ENCODE peak calls at places on chromosomes 5 and 9, in ten cellular contexts. One of them, this sample, is unnamed.

GRCh38 chr9:89793551-89793950 is 188.7 kb downstream of the GADD45G start:
- DNase-seq in psoas muscle: peak; percentile 5
- DNase-seq in tibial nerve: no peak
- DNase-seq in kidney epithelial cell: no peak
- DNase-seq in CD8-positive, alpha-beta T cell: no peak
- DNase-seq in tibial artery: no peak
- DNase-seq in fibroblast of lung: no peak
- DNase-seq in sigmoid colon: peak; percentile 52
- DNase-seq in endodermal cell: no peak
- DNase-seq in breast epithelium: no peak
- DNase-seq in this sample: no peak

GRCh38 chr5:137750436-137750835 is 3.7 kb downstream of the HNRNPA0 start:
- DNase-seq in psoas muscle: no peak
- DNase-seq in tibial nerve: no peak
- DNase-seq in kidney epithelial cell: no peak
- DNase-seq in CD8-positive, alpha-beta T cell: no peak
- DNase-seq in tibial artery: no peak
- DNase-seq in fibroblast of lung: no peak
- DNase-seq in sigmoid colon: no peak
- DNase-seq in endodermal cell: no peak
- DNase-seq in breast epithelium: no peak
- DNase-seq in this sample: no peak

GRCh38 chr9:20906326-20906725 is 125.1 kb downstream of the HACD4 start:
- DNase-seq in psoas muscle: no peak
- DNase-seq in tibial nerve: no peak
- DNase-seq in kidney epithelial cell: no peak
- DNase-seq in CD8-positive, alpha-beta T cell: no peak
- DNase-seq in tibial artery: no peak
- DNase-seq in fibroblast of lung: no peak
- DNase-seq in sigmoid colon: no peak
- DNase-seq in endodermal cell: no peak
- DNase-seq in breast epithelium: no peak
- DNase-seq in this sample: no peak

GRCh38 chr9:26781906-26782305 is 110.7 kb downstream of the CAAP1 start:
- DNase-seq in psoas muscle: no peak
- DNase-seq in tibial nerve: no peak
- DNase-seq in kidney epithelial cell: no peak
- DNase-seq in CD8-positive, alpha-beta T cell: no peak
- DNase-seq in tibial artery: no peak
- DNase-seq in fibroblast of lung: no peak
- DNase-seq in sigmoid colon: no peak
- DNase-seq in endodermal cell: no peak
- DNase-seq in breast epithelium: no peak
- DNase-seq in this sample: peak; percentile 10

GRCh38 chr5:133393776-133394476 is 218.4 kb downstream of the FSTL4 start:
- DNase-seq in psoas muscle: no peak
- DNase-seq in tibial nerve: no peak
- DNase-seq in kidney epithelial cell: no peak
- DNase-seq in CD8-positive, alpha-beta T cell: no peak
- DNase-seq in tibial artery: no peak
- DNase-seq in fibroblast of lung: no peak
- DNase-seq in sigmoid colon: no peak
- DNase-seq in endodermal cell: no peak
- DNase-seq in breast epithelium: no peak
- DNase-seq in this sample: no peak

GRCh38 chr5:52906845-52907244 is 82.3 kb upstream of the ITGA2 start:
- DNase-seq in psoas muscle: no peak
- DNase-seq in tibial nerve: no peak
- DNase-seq in kidney epithelial cell: no peak
- DNase-seq in CD8-positive, alpha-beta T cell: no peak
- DNase-seq in tibial artery: no peak
- DNase-seq in fibroblast of lung: no peak
- DNase-seq in sigmoid colon: no peak
- DNase-seq in endodermal cell: no peak
- DNase-seq in breast epithelium: no peak
- DNase-seq in this sample: no peak

GRCh38 chr9:97479496-97480159 is 21.8 kb upstream of the TMOD1 start:
- DNase-seq in psoas muscle: no peak
- DNase-seq in tibial nerve: no peak
- DNase-seq in kidney epithelial cell: no peak
- DNase-seq in CD8-positive, alpha-beta T cell: no peak
- DNase-seq in tibial artery: no peak
- DNase-seq in fibroblast of lung: no peak
- DNase-seq in sigmoid colon: no peak
- DNase-seq in endodermal cell: no peak
- DNase-seq in breast epithelium: no peak
- DNase-seq in this sample: no peak

GRCh38 chr5:43647789-43648188 is 44.8 kb downstream of the NNT start:
- DNase-seq in psoas muscle: no peak
- DNase-seq in tibial nerve: no peak
- DNase-seq in kidney epithelial cell: no peak
- DNase-seq in CD8-positive, alpha-beta T cell: no peak
- DNase-seq in tibial artery: no peak
- DNase-seq in fibroblast of lung: no peak
- DNase-seq in sigmoid colon: no peak
- DNase-seq in endodermal cell: no peak
- DNase-seq in breast epithelium: no peak
- DNase-seq in this sample: no peak

GRCh38 chr5:108345541-108346171 is 36.2 kb downstream of the FBXL17 start:
- DNase-seq in psoas muscle: no peak
- DNase-seq in tibial nerve: no peak
- DNase-seq in kidney epithelial cell: no peak
- DNase-seq in CD8-positive, alpha-beta T cell: no peak
- DNase-seq in tibial artery: no peak
- DNase-seq in fibroblast of lung: peak; percentile 41
- DNase-seq in sigmoid colon: no peak
- DNase-seq in endodermal cell: no peak
- DNase-seq in breast epithelium: no peak
- DNase-seq in this sample: peak; percentile 70

GRCh38 chr5:109028608-109029299 is 281.1 kb downstream of the FER start:
- DNase-seq in psoas muscle: no peak
- DNase-seq in tibial nerve: no peak
- DNase-seq in kidney epithelial cell: no peak
- DNase-seq in CD8-positive, alpha-beta T cell: no peak
- DNase-seq in tibial artery: no peak
- DNase-seq in fibroblast of lung: no peak
- DNase-seq in sigmoid colon: no peak
- DNase-seq in endodermal cell: no peak
- DNase-seq in breast epithelium: no peak
- DNase-seq in this sample: no peak

GRCh38 chr5:63820557-63820956 is 141.7 kb downstream of the HTR1A start:
- DNase-seq in psoas muscle: no peak
- DNase-seq in tibial nerve: no peak
- DNase-seq in kidney epithelial cell: no peak
- DNase-seq in CD8-positive, alpha-beta T cell: no peak
- DNase-seq in tibial artery: no peak
- DNase-seq in fibroblast of lung: no peak
- DNase-seq in sigmoid colon: no peak
- DNase-seq in endodermal cell: no peak
- DNase-seq in breast epithelium: no peak
- DNase-seq in this sample: no peak

GRCh38 chr5:31638748-31639418 is at the start of gene PDZD2:
- DNase-seq in psoas muscle: peak; percentile 85
- DNase-seq in tibial nerve: peak; percentile 68
- DNase-seq in kidney epithelial cell: peak; percentile 16
- DNase-seq in CD8-positive, alpha-beta T cell: peak; percentile 58
- DNase-seq in tibial artery: peak; percentile 72
- DNase-seq in fibroblast of lung: peak; percentile 66
- DNase-seq in sigmoid colon: peak; percentile 84
- DNase-seq in endodermal cell: peak; percentile 92
- DNase-seq in breast epithelium: peak; percentile 43
- DNase-seq in this sample: peak; percentile 50

GRCh38 chr5:31639488-31640011 is 619 bp downstream of the PDZD2 start:
- DNase-seq in psoas muscle: no peak
- DNase-seq in tibial nerve: no peak
- DNase-seq in kidney epithelial cell: no peak
- DNase-seq in CD8-positive, alpha-beta T cell: no peak
- DNase-seq in tibial artery: no peak
- DNase-seq in fibroblast of lung: no peak
- DNase-seq in sigmoid colon: no peak
- DNase-seq in endodermal cell: peak; percentile 77
- DNase-seq in breast epithelium: no peak
- DNase-seq in this sample: no peak

GRCh38 chr5:31637851-31638250 is 1.1 kb upstream of the PDZD2 start:
- DNase-seq in psoas muscle: no peak
- DNase-seq in tibial nerve: no peak
- DNase-seq in kidney epithelial cell: no peak
- DNase-seq in CD8-positive, alpha-beta T cell: no peak
- DNase-seq in tibial artery: no peak
- DNase-seq in fibroblast of lung: no peak
- DNase-seq in sigmoid colon: no peak
- DNase-seq in endodermal cell: no peak
- DNase-seq in breast epithelium: no peak
- DNase-seq in this sample: no peak

GRCh38 chr5:31640024-31640423 is 1.1 kb downstream of the PDZD2 start:
- DNase-seq in psoas muscle: no peak
- DNase-seq in tibial nerve: no peak
- DNase-seq in kidney epithelial cell: no peak
- DNase-seq in CD8-positive, alpha-beta T cell: no peak
- DNase-seq in tibial artery: no peak
- DNase-seq in fibroblast of lung: no peak
- DNase-seq in sigmoid colon: no peak
- DNase-seq in endodermal cell: peak; percentile 70
- DNase-seq in breast epithelium: no peak
- DNase-seq in this sample: no peak

GRCh38 chr5:31638286-31638685 is 645 bp upstream of the PDZD2 start:
- DNase-seq in psoas muscle: peak; percentile 67
- DNase-seq in tibial nerve: peak; percentile 19
- DNase-seq in kidney epithelial cell: no peak
- DNase-seq in CD8-positive, alpha-beta T cell: no peak
- DNase-seq in tibial artery: no peak
- DNase-seq in fibroblast of lung: no peak
- DNase-seq in sigmoid colon: peak; percentile 73
- DNase-seq in endodermal cell: no peak
- DNase-seq in breast epithelium: no peak
- DNase-seq in this sample: no peak
- H3K27me3 ChIP-seq in psoas muscle: peaks cover 7% of the 10 kb centered on the region
- H3K27me3 ChIP-seq in tibial nerve: no peaks in the 10 kb centered on the region
- H3K27me3 ChIP-seq in kidney epithelial cell: peaks cover 27% of the 10 kb centered on the region
- H3K27me3 ChIP-seq in CD8-positive, alpha-beta T cell: no peaks in the 10 kb centered on the region
- H3K27me3 ChIP-seq in tibial artery: no peaks in the 10 kb centered on the region
- H3K27me3 ChIP-seq in fibroblast of lung: peaks cover 15% of the 10 kb centered on the region
- H3K27me3 ChIP-seq in sigmoid colon: no peaks in the 10 kb centered on the region
- H3K27me3 ChIP-seq in endodermal cell: peaks cover 25% of the 10 kb centered on the region
- H3K27me3 ChIP-seq in breast epithelium: no peaks in the 10 kb centered on the region
- H3K27me3 ChIP-seq in this sample: peaks cover 14% of the 10 kb centered on the region

DNA sequence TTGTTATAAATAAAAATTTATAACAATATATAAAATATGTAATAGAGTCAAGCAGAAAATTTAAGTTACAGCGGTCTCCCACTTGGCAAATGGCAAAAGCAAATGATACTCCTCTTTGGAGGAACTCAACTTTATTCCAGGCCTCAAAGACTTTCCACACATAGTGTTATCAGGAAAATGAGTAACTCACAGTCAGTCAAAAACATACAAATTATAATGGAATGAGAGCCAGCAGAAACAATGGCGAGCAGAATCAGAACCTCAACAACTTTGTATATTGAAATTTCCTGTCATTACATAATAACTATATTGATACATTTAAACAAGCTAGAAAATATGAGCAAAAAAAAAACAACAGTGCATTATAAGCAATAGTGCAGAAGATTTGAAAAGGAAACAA is 45.2 kb downstream of the ABLIM3 start:
- DNase-seq in psoas muscle: no peak
- DNase-seq in tibial nerve: no peak
- DNase-seq in kidney epithelial cell: no peak
- DNase-seq in CD8-positive, alpha-beta T cell: no peak
- DNase-seq in tibial artery: no peak
- DNase-seq in fibroblast of lung: no peak
- DNase-seq in sigmoid colon: no peak
- DNase-seq in endodermal cell: no peak
- DNase-seq in breast epithelium: no peak
- DNase-seq in this sample: no peak
- TF ChIP-seq CTCF in psoas muscle: no peak
- TF ChIP-seq CTCF in tibial nerve: no peak
- TF ChIP-seq CTCF in kidney epithelial cell: no peak
- TF ChIP-seq CTCF in CD8-positive, alpha-beta T cell: no peak
- TF ChIP-seq CTCF in tibial artery: no peak
- TF ChIP-seq CTCF in fibroblast of lung: no peak
- TF ChIP-seq CTCF in sigmoid colon: no peak
- TF ChIP-seq CTCF in endodermal cell: no peak
- TF ChIP-seq CTCF in breast epithelium: no peak
- TF ChIP-seq CTCF in this sample: no peak

GRCh38 chr5:176742246-176743105 is 67.9 kb upstream of the UNC5A start:
- DNase-seq in psoas muscle: no peak
- DNase-seq in tibial nerve: no peak
- DNase-seq in kidney epithelial cell: no peak
- DNase-seq in CD8-positive, alpha-beta T cell: no peak
- DNase-seq in tibial artery: no peak
- DNase-seq in fibroblast of lung: no peak
- DNase-seq in sigmoid colon: no peak
- DNase-seq in endodermal cell: peak; percentile 48
- DNase-seq in breast epithelium: no peak
- DNase-seq in this sample: no peak
- H3K27me3 ChIP-seq in psoas muscle: peaks cover 90% of the 10 kb centered on the region
- H3K27me3 ChIP-seq in tibial nerve: peaks cover 89% of the 10 kb centered on the region
- H3K27me3 ChIP-seq in kidney epithelial cell: peaks cover 44% of the 10 kb centered on the region
- H3K27me3 ChIP-seq in CD8-positive, alpha-beta T cell: peaks cover 19% of the 10 kb centered on the region
- H3K27me3 ChIP-seq in tibial artery: peaks cover 92% of the 10 kb centered on the region
- H3K27me3 ChIP-seq in fibroblast of lung: peaks cover 71% of the 10 kb centered on the region
- H3K27me3 ChIP-seq in sigmoid colon: peaks cover 18% of the 10 kb centered on the region
- H3K27me3 ChIP-seq in endodermal cell: peaks cover 32% of the 10 kb centered on the region
- H3K27me3 ChIP-seq in breast epithelium: peaks cover 78% of the 10 kb centered on the region
- H3K27me3 ChIP-seq in this sample: peaks cover 44% of the 10 kb centered on the region

GRCh38 chr9:77766587-77766986 is 118.5 kb upstream of the GNA14 start:
- DNase-seq in psoas muscle: no peak
- DNase-seq in tibial nerve: no peak
- DNase-seq in kidney epithelial cell: no peak
- DNase-seq in CD8-positive, alpha-beta T cell: no peak
- DNase-seq in tibial artery: no peak
- DNase-seq in fibroblast of lung: no peak
- DNase-seq in sigmoid colon: no peak
- DNase-seq in endodermal cell: no peak
- DNase-seq in breast epithelium: no peak
- DNase-seq in this sample: no peak

GRCh38 chr9:77769246-77769645 is 121.1 kb upstream of the GNA14 start:
- DNase-seq in psoas muscle: no peak
- DNase-seq in tibial nerve: no peak
- DNase-seq in kidney epithelial cell: no peak
- DNase-seq in CD8-positive, alpha-beta T cell: no peak
- DNase-seq in tibial artery: no peak
- DNase-seq in fibroblast of lung: no peak
- DNase-seq in sigmoid colon: no peak
- DNase-seq in endodermal cell: no peak
- DNase-seq in breast epithelium: no peak
- DNase-seq in this sample: no peak

GRCh38 chr9:77765781-77766259 is 117.7 kb upstream of the GNA14 start:
- DNase-seq in psoas muscle: no peak
- DNase-seq in tibial nerve: no peak
- DNase-seq in kidney epithelial cell: no peak
- DNase-seq in CD8-positive, alpha-beta T cell: no peak
- DNase-seq in tibial artery: no peak
- DNase-seq in fibroblast of lung: no peak
- DNase-seq in sigmoid colon: no peak
- DNase-seq in endodermal cell: no peak
- DNase-seq in breast epithelium: no peak
- DNase-seq in this sample: no peak

GRCh38 chr9:77763566-77763965 is 115.4 kb upstream of the GNA14 start:
- DNase-seq in psoas muscle: no peak
- DNase-seq in tibial nerve: no peak
- DNase-seq in kidney epithelial cell: no peak
- DNase-seq in CD8-positive, alpha-beta T cell: no peak
- DNase-seq in tibial artery: no peak
- DNase-seq in fibroblast of lung: no peak
- DNase-seq in sigmoid colon: no peak
- DNase-seq in endodermal cell: no peak
- DNase-seq in breast epithelium: no peak
- DNase-seq in this sample: no peak

GRCh38 chr9:77764894-77765780 is 117.0 kb upstream of the GNA14 start:
- DNase-seq in psoas muscle: no peak
- DNase-seq in tibial nerve: no peak
- DNase-seq in kidney epithelial cell: no peak
- DNase-seq in CD8-positive, alpha-beta T cell: no peak
- DNase-seq in tibial artery: no peak
- DNase-seq in fibroblast of lung: peak; percentile 65
- DNase-seq in sigmoid colon: no peak
- DNase-seq in endodermal cell: no peak
- DNase-seq in breast epithelium: no peak
- DNase-seq in this sample: peak; percentile 48
- TF ChIP-seq CTCF in psoas muscle: peak; percentile 37
- TF ChIP-seq CTCF in tibial nerve: peak; percentile 10
- TF ChIP-seq CTCF in kidney epithelial cell: peak; percentile 52
- TF ChIP-seq CTCF in CD8-positive, alpha-beta T cell: no peak
- TF ChIP-seq CTCF in tibial artery: peak; percentile 38
- TF ChIP-seq CTCF in fibroblast of lung: peak; percentile 75
- TF ChIP-seq CTCF in sigmoid colon: no peak
- TF ChIP-seq CTCF in endodermal cell: peak; percentile 73
- TF ChIP-seq CTCF in breast epithelium: peak; percentile 43
- TF ChIP-seq CTCF in this sample: peak; percentile 30

This sample was measured in bronchial epithelial cell.